ENCODE peak calls at places on chromosomes 16 and 17, in eight cellular contexts. E is HT1080; I is activated effector memory CD4-positive, alpha-beta T cell treated with Interleukin-2 at 50 U/mL for 16 hours; R is stimulated activated CD4-positive, alpha-beta T cell treated with anti-CD3 and anti-CD28 coated beads, Interleukin-15, amount 100 ng/mL, for 1 hour; Y is HTR-8/SVneo; K is NCI-H1105 treated with DMSO at 0.1 percent for 48 hours; O is cardiac septum; V is activated naive CD8-positive, alpha-beta T cell treated with anti-CD3 and anti-CD28 coated beads, Interleukin-2, amount 50 U/mL, for 24 hours. H is an unnamed sample.
A peak's percentile ranks its signal among the peaks of the same experiment; 100 is the strongest.

GRCh38 chr17:78939615-78940014 is 14.4 kb upstream of the TIMP2 start:
- DNase-seq in E (peak; percentile 70), K (no peak), Y (no peak), R (no peak), I (no peak), V (no peak), O (no peak), H (no peak)

GRCh38 chr17:35612924-35613521 is 25.9 kb downstream of the AP2B1 start:
- DNase-seq in I (no peak), R (no peak), Y (peak; percentile 39), O (no peak), V (peak; percentile 18), E (peak; percentile 41), K (peak; percentile 51), H (peak; percentile 67)

GRCh38 chr17:1490643-1491405 is 1.7 kb downstream of the MYO1C start:
- DNase-seq in O (peak; percentile 90), V (peak; percentile 71), Y (peak; percentile 73), K (peak; percentile 12), E (peak; percentile 32), I (peak; percentile 55), R (peak; percentile 36), H (no peak)

GRCh38 chr17:55201609-55201932 is 63.2 kb upstream of the HLF start:
- DNase-seq in V (no peak), O (no peak), Y (no peak), K (no peak), I (no peak), R (no peak), E (no peak), H (no peak)

GRCh38 chr16:84074721-84075120 is 32.1 kb upstream of the SLC38A8 start:
- DNase-seq in O (no peak), V (no peak), K (no peak), Y (no peak), I (no peak), E (no peak), R (no peak), H (no peak)

GRCh38 chr17:74916136-74916850 is 6.8 kb downstream of the USH1G start:
- DNase-seq in I (no peak), K (no peak), V (no peak), E (no peak), O (no peak), R (no peak), Y (no peak), H (no peak)

GRCh38 chr16:27462200-27462845 is 60.3 kb downstream of the IL21R start:
- DNase-seq in R (no peak), E (no peak), I (no peak), O (no peak), K (no peak), Y (no peak), V (no peak), H (no peak)

GRCh38 chr16:13958438-13958837 is 38.5 kb downstream of the ERCC4 start:
- DNase-seq in E (no peak), O (no peak), Y (no peak), K (no peak), I (no peak), R (no peak), V (no peak), H (no peak)